ENCODE peak calls at places on chromosomes 5 and 9, in nine cellular contexts. E is psoas muscle, A is ovary, H is sigmoid colon, M is IMR-90, Z is MCF 10A, P is uterus, C is lower lobe of right lung, N is fibroblast of mammary gland. S is an unnamed sample.

GRCh38 chr5:19987594-19988345 is at the start of gene CDH18:
- DNase-seq in N (peak), C (peak), M (peak), E (peak), Z (peak), P (no peak), A (no peak), H (peak), S (peak)

GRCh38 chr9:121667214-121667613 is 15.8 kb downstream of the DAB2IP start:
- DNase-seq in P (no peak), A (no peak), H (no peak), C (no peak), Z (no peak), E (peak), M (no peak), N (no peak), S (no peak)

GRCh38 chr9:35748858-35749514 is at the start of the genes GBA2 and RGP1:
- DNase-seq in P (peak), M (peak), H (peak), A (peak), C (peak), Z (peak), E (peak), N (peak), S (peak)

GRCh38 chr9:109941771-109942170 is 161.8 kb downstream of the PALM2AKAP2 start:
- DNase-seq in N (no peak), Z (no peak), C (no peak), E (no peak), P (no peak), M (no peak), H (no peak), A (no peak), S (no peak)

GRCh38 chr5:159316519-159317383 is 13.5 kb downstream of the IL12B start:
- DNase-seq in N (peak), Z (peak), A (peak), E (no peak), H (no peak), C (no peak), M (peak), P (no peak), S (peak)

GRCh38 chr5:104186100-104186499 is 623.5 kb upstream of the NUDT12 start:
- DNase-seq in Z (peak), A (no peak), M (no peak), N (peak), C (peak), P (no peak), H (peak), E (peak), S (peak)

GRCh38 chr5:177601577-177602457 is 1.9 kb downstream of the B4GALT7 start:
- DNase-seq in N (no peak), H (no peak), Z (no peak), A (no peak), M (no peak), E (no peak), P (no peak), C (no peak), S (peak)

GRCh38 chr5:175823731-175824525 is 47.5 kb upstream of the CPLX2 start:
- DNase-seq in A (no peak), Z (no peak), C (no peak), H (no peak), E (no peak), M (no peak), N (no peak), P (no peak), S (no peak)

GRCh38 chr5:175340180-175340579 is 103.8 kb downstream of the DRD1 start:
- DNase-seq in C (no peak), P (no peak), Z (no peak), H (no peak), N (no peak), M (no peak), E (no peak), A (no peak), S (no peak)

GRCh38 chr5:111635946-111636315 is 121.1 kb downstream of the NREP start:
- DNase-seq in M (peak), E (no peak), Z (peak), H (no peak), P (no peak), C (no peak), N (peak), A (no peak), S (peak)

GRCh38 chr9:127865645-127866464 is 11.4 kb upstream of the ENG start:
- DNase-seq in N (no peak), Z (no peak), M (no peak), A (no peak), C (no peak), H (no peak), E (no peak), P (no peak), S (no peak)

GRCh38 chr5:17306726-17307091 is 89.3 kb downstream of the BASP1 start:
- DNase-seq in M (no peak), P (no peak), E (no peak), A (no peak), Z (no peak), C (no peak), N (no peak), H (no peak), S (no peak)

GRCh38 chr9:111481885-111482636 is 2.1 kb downstream of the ECPAS start:
- DNase-seq in Z (peak), E (peak), N (peak), C (no peak), M (peak), A (no peak), P (no peak), H (no peak), S (peak)

GRCh38 chr9:108743901-108744371 is 111.8 kb downstream of the ACTL7B start:
- DNase-seq in Z (peak), N (no peak), A (no peak), P (no peak), M (no peak), E (no peak), C (no peak), H (no peak), S (no peak)

GRCh38 chr9:16385590-16386578 is 484.6 kb downstream of the BNC2 start:
- DNase-seq in E (no peak), M (peak), N (peak), P (no peak), A (no peak), H (no peak), C (no peak), Z (peak), S (peak)

GRCh38 chr5:96934291-96934694 is 1.6 kb upstream of the LNPEP start:
- DNase-seq in M (peak), C (no peak), N (peak), H (no peak), A (peak), Z (no peak), P (no peak), E (no peak), S (no peak)

GRCh38 chr9:22650145-22650544 is 203.5 kb downstream of the DMRTA1 start:
- DNase-seq in H (no peak), N (peak), C (no peak), Z (no peak), A (no peak), M (no peak), E (no peak), P (no peak), S (no peak)

GRCh38 chr9:22119537-22120167 is 110.5 kb upstream of the CDKN2B start:
- DNase-seq in A (no peak), M (peak), E (no peak), N (peak), H (no peak), Z (no peak), C (no peak), P (no peak), S (peak)

GRCh38 chr5:148759101-148759500 is 67.3 kb upstream of the ADRB2 start:
- DNase-seq in M (no peak), Z (no peak), P (no peak), C (no peak), A (no peak), N (no peak), H (no peak), E (no peak), S (no peak)

GRCh38 chr9:95581900-95582299 is 65.1 kb upstream of the PTCH1 start:
- DNase-seq in M (no peak), A (no peak), C (no peak), P (no peak), N (no peak), H (no peak), E (no peak), Z (no peak), S (no peak)

GRCh38 chr9:134357631-134358025 is 31.4 kb downstream of the RXRA start:
- DNase-seq in M (no peak), C (no peak), H (no peak), E (no peak), A (no peak), N (no peak), Z (peak), P (no peak), S (no peak)

GRCh38 chr5:152505442-152506042 is 100.5 kb upstream of the NMUR2 start:
- DNase-seq in N (peak), M (peak), E (no peak), H (no peak), C (no peak), A (no peak), Z (peak), P (peak), S (peak)

GRCh38 chr5:110262754-110263153 is 463.7 kb downstream of the TMEM232 start:
- DNase-seq in N (peak), P (peak), Z (peak), M (no peak), E (no peak), A (no peak), H (no peak), C (no peak), S (no peak)

GRCh38 chr5:38094889-38095288 is 163.5 kb upstream of the EGFLAM start:
- DNase-seq in N (no peak), C (no peak), A (no peak), P (no peak), H (no peak), Z (no peak), M (no peak), E (no peak), S (no peak)

GRCh38 chr9:89414670-89415069 is 83.2 kb downstream of the SEMA4D start:
- DNase-seq in P (no peak), N (no peak), H (peak), E (no peak), Z (no peak), M (no peak), C (no peak), A (no peak), S (no peak)

GRCh38 chr9:120931278-120932085 is 4.9 kb upstream of the TRAF1 start:
- DNase-seq in P (no peak), Z (peak), H (no peak), M (peak), E (no peak), N (peak), A (peak), C (no peak), S (peak)

GRCh38 chr5:173016621-173017046 is 33.1 kb downstream of the ATP6V0E1 start:
- DNase-seq in E (no peak), A (peak), M (peak), H (peak), P (no peak), C (no peak), N (peak), Z (peak), S (peak)

GRCh38 chr5:40681351-40682311 is 1.9 kb downstream of the PTGER4 start:
- DNase-seq in M (no peak), P (peak), C (peak), N (peak), A (no peak), Z (no peak), E (peak), H (peak), S (no peak)

GRCh38 chr9:107119294-107119693 is 163.8 kb upstream of the RAD23B start:
- DNase-seq in M (no peak), Z (no peak), C (no peak), P (no peak), A (no peak), N (no peak), H (no peak), E (no peak), S (no peak)

GRCh38 chr5:90093931-90094485 is 315.5 kb downstream of the CETN3 start:
- DNase-seq in M (no peak), C (no peak), N (no peak), P (no peak), H (no peak), E (no peak), Z (peak), A (no peak), S (peak)

GRCh38 chr9:21205204-21205603 is 1.7 kb downstream of the IFNA10 start:
- DNase-seq in E (no peak), N (no peak), C (no peak), P (no peak), A (no peak), M (no peak), H (no peak), Z (no peak), S (no peak)

GRCh38 chr9:3080951-3081350 is 237.1 kb upstream of the PUM3 start:
- DNase-seq in N (no peak), M (peak), P (no peak), E (no peak), Z (no peak), H (no peak), C (no peak), A (no peak), S (no peak)

GRCh38 chr5:32842798-32843531 is 131.8 kb downstream of the NPR3 start:
- DNase-seq in A (no peak), H (no peak), P (no peak), Z (no peak), C (peak), N (no peak), M (no peak), E (no peak), S (no peak)

GRCh38 chr5:102975040-102975439 is 144.9 kb downstream of the GIN1 start:
- DNase-seq in H (no peak), A (no peak), Z (no peak), P (no peak), C (no peak), M (no peak), N (peak), E (no peak), S (no peak)

GRCh38 chr5:102975457-102976182 is 144.3 kb downstream of the GIN1 start:
- DNase-seq in M (peak), Z (peak), A (no peak), N (peak), H (no peak), E (no peak), P (no peak), C (no peak), S (peak)

GRCh38 chr5:102974177-102974576 is 145.8 kb downstream of the GIN1 start:
- DNase-seq in Z (no peak), A (no peak), N (no peak), P (no peak), H (no peak), E (no peak), M (no peak), C (no peak), S (no peak)

DNA sequence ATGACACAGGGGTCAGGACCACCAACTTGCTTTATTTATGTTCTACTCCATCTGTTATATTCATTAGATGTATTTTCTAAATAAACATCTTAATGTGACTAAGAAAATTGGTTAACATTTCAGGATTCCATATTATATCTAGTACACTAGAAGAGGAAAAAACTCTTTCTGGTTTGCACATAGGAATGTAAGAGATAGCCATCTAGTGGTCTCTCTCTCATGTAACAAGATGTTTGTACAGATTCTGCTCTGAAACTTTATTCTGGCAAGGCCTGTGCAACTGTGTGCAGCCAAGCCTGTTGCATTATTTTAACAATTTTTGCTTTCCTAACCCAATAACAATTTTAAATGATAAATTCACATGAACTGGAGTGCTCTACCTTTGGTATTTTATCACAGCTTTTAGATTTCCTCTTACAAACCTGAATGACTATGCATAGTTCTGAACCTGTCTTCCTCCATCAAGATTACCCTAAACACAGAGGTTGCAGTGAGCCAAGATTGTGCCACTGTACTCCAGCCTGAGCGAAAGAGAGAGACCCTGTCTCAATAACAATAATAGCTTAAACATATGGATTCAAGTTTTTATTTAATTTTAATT is 148.1 kb downstream of the GIN1 start:
- DNase-seq in M (peak), P (no peak), H (no peak), A (no peak), E (no peak), N (peak), Z (peak), C (no peak), S (peak)
- TF ChIP-seq CTCF in M (peak), P (peak), H (peak), A (no peak), E (peak), N (peak), Z (peak), C (peak), S (peak)

GRCh38 chr9:75200892-75201470 is 112.7 kb downstream of the OSTF1 start:
- DNase-seq in P (no peak), E (no peak), H (no peak), Z (peak), A (no peak), C (no peak), N (peak), M (peak), S (peak)
- TF ChIP-seq CTCF in P (peak), E (peak), H (peak), Z (peak), A (no peak), C (peak), N (peak), M (peak), S (peak)

DNA sequence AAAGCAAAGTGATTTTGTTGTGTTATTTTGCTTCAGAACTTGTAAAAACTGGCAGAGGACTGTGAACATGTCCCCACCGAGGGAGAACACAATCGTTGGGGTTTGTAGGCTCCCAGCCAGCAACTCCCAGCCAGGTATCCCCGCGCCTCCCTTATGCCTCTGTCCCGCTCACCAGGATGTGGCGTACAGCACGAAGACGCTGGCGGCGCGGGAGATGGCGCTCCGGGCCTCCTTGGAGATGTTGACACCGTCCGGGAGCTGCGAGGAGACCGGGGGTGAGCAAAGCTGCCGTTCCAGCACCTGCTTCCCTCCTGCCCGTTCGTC is 630 bp downstream of the POLE3 start:
- DNase-seq in N (no peak), A (no peak), H (no peak), E (no peak), P (no peak), Z (no peak), C (no peak), M (no peak), S (no peak)
- TF ChIP-seq CTCF in N (no peak), A (no peak), H (no peak), E (no peak), P (no peak), Z (no peak), C (no peak), M (no peak), S (no peak)

DNA sequence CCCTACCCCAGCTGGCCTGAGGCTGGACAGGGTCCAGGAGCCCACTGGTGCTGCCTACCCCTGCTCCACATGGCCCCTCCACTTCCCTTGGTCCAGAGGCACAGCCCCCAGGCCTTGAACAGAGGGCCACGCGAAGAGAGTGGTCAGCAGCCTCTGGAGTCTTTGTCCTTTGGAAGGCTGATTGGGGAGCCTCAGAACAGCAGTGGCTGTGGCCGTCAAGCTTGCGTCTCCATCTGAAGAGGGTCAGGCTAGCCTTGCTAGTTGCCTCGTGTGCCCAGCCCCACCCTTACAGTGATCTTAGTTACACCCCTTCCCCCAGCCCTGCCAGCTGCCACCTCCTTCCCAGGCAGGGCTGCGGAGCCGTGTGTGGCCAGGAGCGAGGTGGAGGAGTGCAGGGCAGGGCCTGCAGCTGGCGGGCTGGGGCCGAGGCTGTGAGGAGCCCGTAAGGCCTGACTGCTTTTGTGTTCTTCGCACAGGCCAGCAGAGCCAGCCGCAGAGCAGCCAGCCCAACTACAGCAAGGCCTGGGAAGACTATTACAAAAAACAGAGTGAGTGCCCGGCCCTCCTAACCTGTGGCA is 30.1 kb upstream of the PRDM12 start:
- DNase-seq in M (no peak), Z (no peak), P (no peak), H (no peak), C (no peak), A (no peak), E (peak), N (no peak), S (no peak)
- TF ChIP-seq CTCF in M (no peak), Z (no peak), P (no peak), H (no peak), C (no peak), A (no peak), E (no peak), N (no peak), S (no peak)

DNA sequence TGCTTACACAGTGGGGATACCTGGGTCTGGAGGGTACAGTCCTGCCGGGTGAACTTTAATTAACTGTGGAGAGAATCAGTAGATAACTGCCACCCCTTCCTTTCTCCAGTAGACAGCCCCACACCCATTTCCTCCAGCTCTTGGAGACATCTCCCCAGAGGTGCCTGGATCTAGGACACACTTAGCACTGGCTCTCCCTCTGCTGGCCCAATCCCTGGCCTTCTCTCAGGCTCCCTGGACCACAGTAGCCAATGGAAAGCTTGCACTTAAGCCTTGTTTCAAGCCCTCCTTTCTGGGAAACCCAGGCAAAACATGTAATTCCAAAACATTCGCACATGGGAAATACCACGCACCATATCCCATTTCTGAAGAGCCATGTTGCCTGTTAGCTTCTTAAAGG is 169.2 kb upstream of the GAS1 start:
- DNase-seq in P (no peak), A (no peak), Z (no peak), C (no peak), M (no peak), E (no peak), H (no peak), N (no peak), S (no peak)
- TF ChIP-seq CTCF in P (no peak), A (no peak), Z (no peak), C (no peak), M (no peak), E (no peak), H (no peak), N (no peak), S (no peak)

DNA sequence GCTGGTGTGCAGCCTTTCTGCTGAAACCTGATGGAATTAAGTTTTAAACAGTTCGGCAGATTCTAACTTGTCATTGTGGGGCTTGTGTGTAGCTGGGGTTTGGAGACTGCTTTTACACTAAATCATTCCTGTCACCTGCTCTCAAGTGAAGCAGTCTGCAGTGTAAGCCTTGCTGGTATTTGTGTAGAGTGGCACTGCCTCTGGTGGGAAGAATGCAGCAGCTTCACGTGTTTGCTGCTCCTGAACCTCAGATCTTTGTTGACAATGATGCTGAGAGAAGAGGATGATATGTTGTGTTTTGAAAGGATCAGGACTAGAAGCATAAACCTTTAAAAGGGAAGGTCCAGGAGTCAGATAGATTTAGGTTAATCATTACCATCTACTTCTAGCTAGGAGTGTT is 88.1 kb downstream of the KDM4C start:
- DNase-seq in E (no peak), H (no peak), M (peak), P (no peak), C (no peak), N (no peak), Z (no peak), A (no peak), S (peak)
- TF ChIP-seq CTCF in E (peak), H (no peak), M (peak), P (no peak), C (no peak), N (peak), Z (no peak), A (no peak), S (peak)

S was measured in choroid plexus epithelial cell.